ENCODE peak calls at places on chromosomes 3 and 15, in five cellular contexts. P is SK-N-MC, Y is GM23248, O is astrocyte, J is PC-3. M is an unnamed sample.

GRCh38 chr3:161409858-161410257 is 38.5 kb upstream of the SPTSSB start:
- DNase-seq in P (no peak), Y (no peak), O (no peak), J (peak), M (no peak)

GRCh38 chr3:13588221-13588701 is 39.3 kb downstream of the FBLN2 start:
- DNase-seq in P (no peak), Y (no peak), O (no peak), J (no peak), M (no peak)

GRCh38 chr15:74245342-74245931 is 9.3 kb downstream of the CCDC33 start:
- DNase-seq in P (no peak), Y (peak), O (no peak), J (no peak), M (peak)

GRCh38 chr15:66765478-66766281 is 63.6 kb downstream of the SMAD6 start:
- DNase-seq in P (peak), Y (peak), O (peak), J (peak), M (no peak)

GRCh38 chr3:32457971-32458471 is 44.6 kb downstream of the CMTM6 start:
- DNase-seq in P (no peak), Y (no peak), O (no peak), J (no peak), M (no peak)

GRCh38 chr15:92633418-92633817 is 22.2 kb downstream of the FAM174B start:
- DNase-seq in P (no peak), Y (no peak), O (no peak), J (no peak), M (no peak)

GRCh38 chr3:141110322-141110721 is 59.2 kb downstream of the SPSB4 start:
- DNase-seq in P (no peak), Y (no peak), O (no peak), J (no peak), M (no peak)

GRCh38 chr3:50241163-50241562 is 5.2 kb downstream of the GNAI2 start:
- DNase-seq in P (no peak), Y (peak), O (no peak), J (no peak), M (peak)

GRCh38 chr3:176362191-176362731 is 835.0 kb downstream of the TBL1XR1 start:
- DNase-seq in P (no peak), Y (no peak), O (no peak), J (no peak), M (peak)

GRCh38 chr15:73368301-73369072 is at the start of gene HCN4:
- DNase-seq in P (no peak), Y (peak), O (no peak), J (no peak), M (peak)

GRCh38 chr3:106397004-106397403 is 528.2 kb upstream of the CBLB start:
- DNase-seq in P (no peak), Y (no peak), O (no peak), J (no peak), M (peak)

GRCh38 chr3:52530918-52531635 is 2.6 kb downstream of the NT5DC2 start:
- DNase-seq in P (no peak), Y (no peak), O (no peak), J (no peak), M (no peak)

GRCh38 chr15:29859981-29860745 is 37.9 kb upstream of the TJP1 start:
- DNase-seq in P (no peak), Y (peak), O (peak), J (peak), M (no peak)

GRCh38 chr3:118968111-118968510 is 66.5 kb downstream of the IGSF11 start:
- DNase-seq in P (no peak), Y (no peak), O (no peak), J (no peak), M (peak)

GRCh38 chr3:42229942-42230688 is 35.9 kb downstream of the CCK start:
- DNase-seq in P (peak), Y (peak), O (peak), J (peak), M (peak)

GRCh38 chr15:78938608-78939488 is 6.0 kb downstream of the CTSH start:
- DNase-seq in P (no peak), Y (no peak), O (no peak), J (no peak), M (no peak)

GRCh38 chr3:176741648-176742047 is 455.6 kb downstream of the TBL1XR1 start:
- DNase-seq in P (no peak), Y (no peak), O (no peak), J (no peak), M (no peak)

GRCh38 chr3:9715764-9716437 is 12.3 kb downstream of the CPNE9 start:
- DNase-seq in P (no peak), Y (peak), O (peak), J (peak), M (peak)

GRCh38 chr15:73370151-73370550 is 1.4 kb upstream of the HCN4 start:
- DNase-seq in P (no peak), Y (peak), O (no peak), J (no peak), M (peak)

GRCh38 chr3:55169608-55170010 is 241.8 kb upstream of the LRTM1 start:
- DNase-seq in P (no peak), Y (peak), O (peak), J (peak), M (no peak)

GRCh38 chr3:144879701-144880100 is 908.1 kb downstream of the DIPK2A start:
- DNase-seq in P (no peak), Y (no peak), O (no peak), J (no peak), M (peak)

GRCh38 chr3:58062469-58062868 is 54.2 kb downstream of the FLNB start:
- DNase-seq in P (no peak), Y (peak), O (no peak), J (no peak), M (no peak)

GRCh38 chr15:38041576-38041975 is 107.1 kb downstream of the TMCO5A start:
- DNase-seq in P (no peak), Y (peak), O (peak), J (peak), M (no peak)

GRCh38 chr15:66774001-66774814 is 72.2 kb downstream of the SMAD6 start:
- DNase-seq in P (no peak), Y (peak), O (peak), J (peak), M (peak)

GRCh38 chr3:15097889-15098288 is 1.1 kb downstream of the RBSN start:
- DNase-seq in P (no peak), Y (peak), O (peak), J (peak), M (no peak)

GRCh38 chr15:81302605-81303204 is 21.2 kb downstream of the STARD5 start:
- DNase-seq in P (no peak), Y (no peak), O (no peak), J (no peak), M (no peak)

GRCh38 chr3:114650808-114651207 is 357.0 kb downstream of the TIGIT start:
- DNase-seq in P (no peak), Y (peak), O (peak), J (peak), M (no peak)

GRCh38 chr3:48446425-48447193 is at the start of gene ATRIP:
- DNase-seq in P (no peak), Y (peak), O (peak), J (peak), M (peak)

GRCh38 chr15:26870346-26870745 is 3.5 kb downstream of the GABRA5 start:
- DNase-seq in P (no peak), Y (no peak), O (no peak), J (no peak), M (no peak)

GRCh38 chr3:170064108-170064507 is 26.3 kb downstream of the GPR160 start:
- DNase-seq in P (no peak), Y (no peak), O (no peak), J (no peak), M (no peak)

GRCh38 chr3:184786271-184787010 is 25.5 kb upstream of the VPS8 start:
- DNase-seq in P (no peak), Y (peak), O (peak), J (no peak), M (no peak)

GRCh38 chr15:40340740-40341400 is at the start of gene CCDC9B:
- DNase-seq in P (no peak), Y (peak), O (peak), J (peak), M (no peak)

GRCh38 chr3:65178703-65179102 is 490.9 kb upstream of the ADAMTS9 start:
- DNase-seq in P (no peak), Y (peak), O (peak), J (no peak), M (no peak)

GRCh38 chr3:172351895-172352466 is 96.3 kb downstream of the GHSR start:
- DNase-seq in P (no peak), Y (no peak), O (no peak), J (no peak), M (no peak)

GRCh38 chr3:192812736-192813383 is 85.5 kb upstream of the FGF12 start:
- DNase-seq in P (peak), Y (peak), O (no peak), J (peak), M (peak)

DNA sequence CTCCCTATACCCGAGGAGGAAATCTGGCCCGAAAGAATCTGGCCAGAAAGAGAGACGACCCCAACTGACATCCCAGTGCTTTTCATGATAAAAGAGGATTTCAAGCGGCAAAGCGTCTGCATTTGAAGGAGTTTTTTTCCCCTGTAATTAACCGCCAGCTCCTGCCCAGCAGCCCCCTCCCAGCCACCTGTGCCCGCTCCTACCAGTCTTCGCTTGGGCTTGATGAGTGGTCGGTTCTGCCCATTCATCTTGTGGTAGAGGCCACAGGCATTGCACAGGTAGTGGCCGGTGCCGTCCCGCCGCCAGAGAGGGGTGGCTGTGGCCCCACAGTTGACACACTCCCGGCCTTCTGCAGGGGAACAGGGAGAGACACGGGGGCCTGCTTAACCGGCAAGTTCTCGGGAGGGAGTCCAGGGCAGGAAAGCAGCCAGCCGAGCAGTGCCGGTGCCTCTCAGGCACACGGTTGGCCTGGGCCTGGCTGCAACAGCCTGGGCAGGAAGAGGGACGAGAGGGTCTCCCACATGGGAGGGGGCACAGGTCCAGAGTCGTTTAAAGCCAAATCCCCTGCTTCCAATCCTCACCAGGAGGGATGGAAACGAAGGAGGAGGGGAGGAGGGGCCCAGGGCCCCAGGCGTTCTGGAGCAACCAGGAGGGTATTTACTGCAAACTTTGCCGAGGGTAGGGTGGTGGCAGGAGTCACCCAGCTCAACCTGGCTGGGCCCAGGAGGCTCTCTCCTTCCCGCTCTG is 9.2 kb downstream of the GATA2 start:
- DNase-seq in P (no peak), Y (peak), O (no peak), J (no peak), M (peak)
- TF ChIP-seq EZH2 in P (no peak), Y (no peak), O (peak), J (no peak), M (peak)

GRCh38 chr3:30644615-30645014 is 38.2 kb downstream of the TGFBR2 start:
- DNase-seq in P (no peak), Y (peak), O (peak), J (peak), M (no peak)
- H3K27ac ChIP-seq in P (no peak), Y (peak), O (no peak), J (no peak), M (no peak)

DNA sequence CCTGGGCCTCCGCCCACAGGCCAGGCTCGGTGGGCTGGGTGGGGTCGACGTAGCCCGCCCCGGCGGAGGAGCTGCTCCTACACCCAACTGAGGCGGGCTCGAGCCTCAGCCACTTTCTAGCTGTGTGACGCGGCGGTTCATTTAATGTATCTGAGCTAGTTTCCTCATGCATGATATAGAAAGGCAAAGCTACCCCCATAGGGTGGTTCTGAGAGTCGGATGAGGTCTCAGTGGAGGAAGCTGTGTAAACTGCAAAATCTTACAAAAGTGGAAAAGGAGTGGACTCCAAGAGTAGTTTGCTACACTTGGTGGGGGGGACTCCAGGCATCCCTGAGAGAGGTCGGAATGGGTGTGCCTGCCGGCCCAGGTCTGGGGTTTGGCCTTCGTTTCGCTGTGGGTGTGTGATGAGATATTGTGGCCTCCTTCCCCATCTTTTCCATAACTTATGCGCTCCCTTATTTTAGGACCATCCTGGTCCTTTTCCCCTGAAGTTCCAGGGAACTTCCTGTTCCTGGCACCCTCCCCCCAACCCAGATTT is 933 bp downstream of the PDIA5 start:
- DNase-seq in P (no peak), Y (peak), O (no peak), J (peak), M (peak)
- TF ChIP-seq EZH2 in P (no peak), Y (no peak), O (no peak), J (no peak), M (no peak)

GRCh38 chr3:16377196-16377595 is 112.2 kb downstream of the OXNAD1 start:
- DNase-seq in P (no peak), Y (no peak), O (no peak), J (no peak), M (no peak)
- H3K27ac ChIP-seq in P (no peak), Y (no peak), O (no peak), J (no peak), M (no peak)

DNA sequence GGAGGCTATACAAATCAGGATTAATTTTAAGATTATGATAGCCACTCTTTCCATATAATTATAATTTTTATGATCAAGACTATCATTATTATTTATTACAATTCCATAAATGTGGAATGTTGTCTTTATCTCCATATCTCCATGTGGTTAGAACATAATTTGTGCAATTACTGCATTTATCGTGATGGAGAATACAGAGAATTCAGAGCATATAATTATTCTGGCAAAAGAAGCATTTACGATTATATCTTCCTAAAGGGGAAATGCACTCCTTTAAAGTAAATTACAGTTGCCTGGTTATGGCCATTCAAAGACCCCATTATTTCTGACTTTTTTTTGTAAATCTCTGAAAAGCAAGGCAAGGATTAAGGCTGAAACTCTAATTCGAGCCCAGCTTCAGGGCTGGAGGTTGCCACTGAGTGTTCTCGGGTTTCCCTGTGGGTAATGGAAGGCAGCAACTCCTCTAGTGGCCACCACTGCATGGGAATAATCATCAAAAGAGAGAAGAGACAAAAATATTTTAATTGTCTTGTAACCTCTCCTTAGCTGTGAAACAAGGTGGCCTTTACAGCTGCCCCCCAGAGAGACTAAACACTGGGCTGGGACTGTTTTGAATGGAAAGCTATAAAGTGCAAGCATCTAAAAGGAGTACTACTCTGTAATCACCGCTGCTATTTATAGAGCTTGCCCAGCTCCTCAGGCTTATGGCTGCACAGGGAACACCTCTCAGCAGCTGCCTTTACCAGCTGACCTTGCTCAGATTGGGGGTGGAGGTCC is 59.8 kb upstream of the PRTG start:
- DNase-seq in P (no peak), Y (no peak), O (no peak), J (no peak), M (peak)
- TF ChIP-seq EZH2 in P (no peak), Y (no peak), O (no peak), J (no peak), M (no peak)